ENCODE peak calls at places on chromosomes 13 and 19, in eight cellular contexts. R is tibial artery, X is IMR-90, H is Caco-2, W is activated B cell treated with CpG ODN at 0.5 μM for 24 hours, Y is HFFc6, V is fibroblast of lung, J is AG04449. Z is an unnamed sample.

GRCh38 chr19:18650048-18650435 is 13.2 kb downstream of the KLHL26 start:
- DNase-seq in R (peak; percentile 79), X (peak; percentile 61), H (no peak), W (no peak), Y (no peak), V (no peak), J (no peak), Z (no peak)

GRCh38 chr13:97254809-97255208 is 32.7 kb downstream of the MBNL2 start:
- DNase-seq in R (no peak), X (peak; percentile 86), H (no peak), W (no peak), Y (peak; percentile 77), V (peak; percentile 93), J (no peak), Z (no peak)

GRCh38 chr19:49801966-49802661 is 11.0 kb downstream of the FUZ start:
- DNase-seq in R (peak; percentile 96), X (peak; percentile 86), H (peak; percentile 38), W (no peak), Y (peak; percentile 71), V (peak; percentile 84), J (no peak), Z (no peak)

GRCh38 chr13:30173301-30173605 is 134.1 kb downstream of the KATNAL1 start:
- DNase-seq in R (no peak), X (no peak), H (no peak), W (no peak), Y (no peak), V (no peak), J (no peak), Z (peak; percentile 47)

GRCh38 chr13:45500492-45501174 is 35.9 kb downstream of the COG3 start:
- DNase-seq in R (no peak), X (peak; percentile 96), H (no peak), W (no peak), Y (peak; percentile 87), V (peak; percentile 96), J (no peak), Z (no peak)

GRCh38 chr13:99353836-99354235 is 46.6 kb upstream of the GPR183 start:
- DNase-seq in R (no peak), X (peak; percentile 46), H (no peak), W (no peak), Y (peak; percentile 46), V (peak; percentile 73), J (no peak), Z (no peak)

GRCh38 chr13:21663197-21663596 is 7.7 kb upstream of the FGF9 start:
- DNase-seq in R (no peak), X (no peak), H (no peak), W (no peak), Y (no peak), V (no peak), J (no peak), Z (no peak)

GRCh38 chr19:50486823-50487515 is 10.3 kb upstream of the GARIN5A start:
- DNase-seq in R (no peak), X (peak; percentile 19), H (peak; percentile 71), W (no peak), Y (peak; percentile 41), V (peak; percentile 20), J (no peak), Z (no peak)

GRCh38 chr19:861756-862528 is 2.5 kb downstream of the CFD start:
- DNase-seq in R (no peak), X (no peak), H (peak; percentile 33), W (peak; percentile 43), Y (no peak), V (no peak), J (no peak), Z (no peak)

GRCh38 chr13:80979035-80979641 is 638.2 kb upstream of the SPRY2 start:
- DNase-seq in R (peak; percentile 23), X (peak; percentile 54), H (peak; percentile 69), W (no peak), Y (peak; percentile 52), V (peak; percentile 61), J (peak; percentile 10), Z (no peak)

GRCh38 chr19:8526345-8527062 is 12.5 kb upstream of the ZNF414 start:
- DNase-seq in R (peak; percentile 87), X (peak; percentile 88), H (peak; percentile 94), W (peak; percentile 43), Y (peak; percentile 85), V (peak; percentile 90), J (peak; percentile 51), Z (peak; percentile 95)

GRCh38 chr19:2477732-2478191 is 1.8 kb downstream of the GADD45B start:
- DNase-seq in R (peak; percentile 47), X (peak; percentile 49), H (no peak), W (peak; percentile 45), Y (peak; percentile 17), V (peak; percentile 64), J (no peak), Z (no peak)

GRCh38 chr19:58476498-58477015 is 405 bp downstream of the ZNF446 start:
- DNase-seq in R (no peak), X (no peak), H (peak; percentile 34), W (no peak), Y (peak; percentile 30), V (peak; percentile 18), J (no peak), Z (no peak)

GRCh38 chr19:14146789-14147216 is 10.4 kb upstream of the ASF1B start:
- DNase-seq in R (no peak), X (peak; percentile 84), H (no peak), W (no peak), Y (peak; percentile 82), V (peak; percentile 81), J (peak; percentile 46), Z (no peak)

GRCh38 chr19:3782903-3783302 is 3.3 kb downstream of the MATK start:
- DNase-seq in R (no peak), X (no peak), H (no peak), W (no peak), Y (no peak), V (no peak), J (no peak), Z (no peak)

GRCh38 chr13:110359840-110360301 is 52.8 kb downstream of the COL4A2 start:
- DNase-seq in R (no peak), X (peak; percentile 97), H (no peak), W (no peak), Y (no peak), V (peak; percentile 64), J (peak; percentile 74), Z (no peak)

GRCh38 chr13:96020155-96020575 is 33.0 kb downstream of the UGGT2 start:
- DNase-seq in R (no peak), X (peak; percentile 67), H (peak; percentile 71), W (no peak), Y (peak; percentile 58), V (peak; percentile 64), J (peak; percentile 31), Z (no peak)

GRCh38 chr19:49425922-49426592 is 869 bp downstream of the GFY start:
- DNase-seq in R (no peak), X (no peak), H (peak; percentile 81), W (no peak), Y (no peak), V (no peak), J (no peak), Z (no peak)

DNA sequence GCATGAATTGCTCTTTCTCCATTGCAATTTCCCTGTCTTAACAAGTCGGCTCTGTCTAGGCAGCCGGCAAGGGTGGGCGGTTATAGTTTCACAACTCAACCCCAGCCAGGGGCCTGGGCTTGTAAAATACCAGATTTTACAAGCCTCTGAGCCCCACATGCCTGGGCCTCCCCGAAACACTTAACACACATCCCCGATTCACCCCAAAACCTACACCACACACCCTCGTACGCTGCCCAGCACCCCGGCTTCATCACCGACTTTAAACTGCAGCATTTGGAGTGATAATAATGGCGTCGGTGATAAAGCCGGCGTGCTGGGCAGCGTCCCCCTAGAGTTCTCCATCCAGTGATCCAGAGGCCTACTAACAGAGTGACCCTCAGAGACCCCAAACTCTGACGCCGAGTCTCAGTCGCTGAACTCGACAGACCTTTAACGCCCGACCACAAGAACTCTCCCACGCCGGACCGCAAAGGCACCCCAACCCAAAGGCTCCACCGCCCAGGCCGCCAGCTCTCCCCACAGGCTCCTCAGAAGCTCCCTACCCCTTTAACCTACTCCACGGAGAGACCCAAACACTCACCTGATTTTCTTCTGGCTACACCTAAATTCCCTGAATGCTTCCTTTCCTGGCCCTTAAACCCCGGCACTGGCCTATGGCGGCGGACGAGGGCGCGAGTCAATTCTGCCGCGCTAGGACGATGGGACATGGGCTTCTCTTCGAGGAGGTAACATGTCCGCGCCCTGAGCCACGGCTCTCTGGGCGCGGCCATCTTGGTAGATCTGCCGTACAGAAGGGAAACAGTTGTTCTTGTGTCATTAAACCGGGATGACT is at the start of gene ZNF649:
- DNase-seq in R (peak; percentile 80), X (peak; percentile 84), H (peak; percentile 79), W (peak; percentile 68), Y (peak; percentile 77), V (peak; percentile 82), J (peak; percentile 31), Z (peak; percentile 85)
- TF ChIP-seq CTCF in R (no peak), X (no peak), H (no peak), W (no peak), Y (no peak), V (peak; percentile 13), J (no peak), Z (no peak)

GRCh38 chr19:30895946-30896345 is 453.3 kb downstream of the TSHZ3 start:
- DNase-seq in R (no peak), X (no peak), H (no peak), W (no peak), Y (no peak), V (no peak), J (no peak), Z (no peak)
- TF ChIP-seq CTCF in R (no peak), X (no peak), H (no peak), W (no peak), Y (no peak), V (no peak), J (no peak), Z (no peak)

DNA sequence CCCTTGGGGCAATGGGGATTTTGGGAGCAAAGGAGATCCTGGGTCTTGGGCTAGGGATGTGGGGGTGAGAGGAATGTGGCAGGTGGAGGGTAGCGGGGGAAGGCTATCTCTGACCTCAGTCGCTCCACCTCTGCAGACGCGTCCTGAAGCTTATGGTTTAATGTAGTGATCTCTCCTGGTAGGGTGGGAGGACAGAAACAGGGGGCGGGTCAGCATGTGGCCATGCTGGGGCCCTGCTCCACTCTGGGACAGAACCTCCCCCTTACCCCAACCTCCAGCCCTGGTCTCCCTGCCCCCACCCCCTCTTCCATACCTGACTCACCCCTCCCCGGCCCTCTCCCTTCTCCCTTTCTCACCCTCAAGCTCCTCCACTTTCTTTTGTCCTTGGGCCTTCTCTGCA is 1.4 kb downstream of the BST2 start:
- DNase-seq in R (no peak), X (no peak), H (no peak), W (no peak), Y (no peak), V (no peak), J (no peak), Z (no peak)
- TF ChIP-seq CTCF in R (no peak), X (no peak), H (no peak), W (no peak), Y (no peak), V (no peak), J (no peak), Z (no peak)

DNA sequence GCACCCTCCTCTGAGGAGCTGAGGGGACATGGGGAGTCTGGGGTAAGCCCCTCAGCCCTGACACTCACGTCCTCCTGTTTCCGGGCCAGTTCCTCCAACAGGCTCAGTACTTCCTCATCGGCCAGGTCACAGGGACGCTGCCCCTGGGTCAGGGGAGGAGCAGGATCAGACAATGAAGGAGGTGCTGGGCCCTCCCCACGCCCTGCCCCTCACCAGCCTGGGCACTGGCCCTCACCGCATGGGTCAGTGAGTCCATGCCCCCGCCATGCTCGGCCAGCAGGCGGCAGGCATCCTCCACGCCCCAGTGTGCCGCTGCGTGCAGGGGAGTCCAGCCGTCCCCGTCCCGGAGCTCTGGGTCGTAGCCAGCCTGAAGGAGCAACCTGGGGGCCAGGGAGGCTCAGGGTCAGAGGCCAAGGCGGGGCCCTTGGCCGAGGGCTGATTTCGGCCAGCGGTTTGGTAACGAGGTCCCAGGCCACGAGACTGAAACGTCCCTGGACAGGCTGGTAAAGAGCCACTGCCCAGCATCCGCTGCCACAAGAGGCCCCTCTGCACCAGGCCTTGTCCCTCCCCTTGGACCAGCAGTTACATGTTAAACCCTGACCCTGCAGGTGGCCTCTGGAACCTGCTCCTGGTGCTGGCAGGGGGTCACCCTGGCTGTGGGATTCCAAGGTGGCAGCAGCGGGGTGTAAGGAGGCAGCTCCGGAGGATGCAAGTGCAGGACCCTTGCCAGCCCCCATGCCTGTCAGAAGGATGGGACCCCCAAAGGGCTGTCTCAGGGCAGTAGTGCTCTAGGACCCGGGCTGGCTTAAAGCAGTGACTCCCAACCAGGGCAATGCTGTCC is 18.5 kb downstream of the PPP1R12C start:
- DNase-seq in R (no peak), X (no peak), H (no peak), W (no peak), Y (no peak), V (no peak), J (no peak), Z (no peak)
- TF ChIP-seq CTCF in R (no peak), X (no peak), H (no peak), W (no peak), Y (peak; percentile 53), V (no peak), J (no peak), Z (peak; percentile 36)